ENCODE peak calls at places on chromosome 18, in seven cellular contexts. One of them, this sample, is unnamed.

GRCh38 chr18:9803698-9804516 is 81.9 kb upstream of the TXNDC2 start:
- DNase-seq in uterus: no peak
- DNase-seq in A673: peak; percentile 79
- DNase-seq in fibroblast of lung: peak; percentile 39
- DNase-seq in hepatocyte: peak; percentile 48
- DNase-seq in right cardiac atrium: peak; percentile 76
- DNase-seq in tibial nerve: no peak
- DNase-seq in this sample: peak; percentile 60

GRCh38 chr18:59493019-59493418 is 134.0 kb upstream of the LMAN1 start:
- DNase-seq in A673: no peak
- DNase-seq in hepatocyte: no peak
- DNase-seq in fibroblast of lung: no peak
- DNase-seq in right cardiac atrium: no peak
- DNase-seq in tibial nerve: no peak
- DNase-seq in uterus: no peak
- DNase-seq in this sample: no peak

GRCh38 chr18:61975526-61976326 is 82.9 kb upstream of the RNF152 start:
- DNase-seq in fibroblast of lung: no peak
- DNase-seq in tibial nerve: no peak
- DNase-seq in A673: no peak
- DNase-seq in uterus: no peak
- DNase-seq in right cardiac atrium: no peak
- DNase-seq in hepatocyte: no peak
- DNase-seq in this sample: no peak

GRCh38 chr18:49685231-49685942 is 123.5 kb downstream of the LIPG start:
- DNase-seq in tibial nerve: no peak
- DNase-seq in uterus: no peak
- DNase-seq in right cardiac atrium: no peak
- DNase-seq in A673: no peak
- DNase-seq in fibroblast of lung: peak; percentile 51
- DNase-seq in hepatocyte: no peak
- DNase-seq in this sample: no peak

GRCh38 chr18:69400253-69400975 is at the start of gene DOK6:
- DNase-seq in tibial nerve: peak; percentile 16
- DNase-seq in hepatocyte: peak; percentile 81
- DNase-seq in right cardiac atrium: peak; percentile 89
- DNase-seq in fibroblast of lung: peak; percentile 85
- DNase-seq in uterus: peak; percentile 39
- DNase-seq in A673: peak; percentile 93
- DNase-seq in this sample: peak; percentile 24

GRCh38 chr18:9705183-9705864 is 2.8 kb upstream of the RAB31 start:
- DNase-seq in A673: peak; percentile 49
- DNase-seq in hepatocyte: peak; percentile 41
- DNase-seq in uterus: no peak
- DNase-seq in right cardiac atrium: no peak
- DNase-seq in fibroblast of lung: peak; percentile 59
- DNase-seq in tibial nerve: no peak
- DNase-seq in this sample: no peak

GRCh38 chr18:39724652-39725051 is 2159.1 kb upstream of the CELF4 start:
- DNase-seq in right cardiac atrium: no peak
- DNase-seq in fibroblast of lung: peak; percentile 20
- DNase-seq in A673: no peak
- DNase-seq in hepatocyte: no peak
- DNase-seq in uterus: no peak
- DNase-seq in tibial nerve: no peak
- DNase-seq in this sample: no peak

GRCh38 chr18:49619792-49620191 is 57.9 kb downstream of the LIPG start:
- DNase-seq in tibial nerve: no peak
- DNase-seq in fibroblast of lung: no peak
- DNase-seq in hepatocyte: no peak
- DNase-seq in A673: no peak
- DNase-seq in uterus: no peak
- DNase-seq in right cardiac atrium: no peak
- DNase-seq in this sample: no peak

GRCh38 chr18:40695526-40695925 is 1259.5 kb upstream of the PIK3C3 start:
- DNase-seq in A673: no peak
- DNase-seq in uterus: no peak
- DNase-seq in fibroblast of lung: no peak
- DNase-seq in hepatocyte: no peak
- DNase-seq in tibial nerve: no peak
- DNase-seq in right cardiac atrium: no peak
- DNase-seq in this sample: no peak

GRCh38 chr18:70289351-70290330 is 796 bp downstream of the SOCS6 start:
- DNase-seq in uterus: peak; percentile 22
- DNase-seq in hepatocyte: peak; percentile 77
- DNase-seq in tibial nerve: no peak
- DNase-seq in right cardiac atrium: peak; percentile 74
- DNase-seq in fibroblast of lung: peak; percentile 46
- DNase-seq in A673: peak; percentile 36
- DNase-seq in this sample: peak; percentile 37

GRCh38 chr18:3985664-3986063 is 469.4 kb downstream of the DLGAP1 start:
- DNase-seq in hepatocyte: no peak
- DNase-seq in fibroblast of lung: peak; percentile 90
- DNase-seq in right cardiac atrium: no peak
- DNase-seq in uterus: no peak
- DNase-seq in A673: no peak
- DNase-seq in tibial nerve: no peak
- DNase-seq in this sample: no peak

GRCh38 chr18:9775172-9775571 is 67.1 kb downstream of the RAB31 start:
- DNase-seq in uterus: no peak
- DNase-seq in right cardiac atrium: no peak
- DNase-seq in hepatocyte: no peak
- DNase-seq in A673: no peak
- DNase-seq in fibroblast of lung: no peak
- DNase-seq in tibial nerve: no peak
- DNase-seq in this sample: no peak

GRCh38 chr18:33578371-33579146 is 540 bp downstream of the ASXL3 start:
- DNase-seq in fibroblast of lung: no peak
- DNase-seq in hepatocyte: peak; percentile 58
- DNase-seq in uterus: peak; percentile 23
- DNase-seq in tibial nerve: no peak
- DNase-seq in right cardiac atrium: peak; percentile 73
- DNase-seq in A673: peak; percentile 15
- DNase-seq in this sample: peak; percentile 57

GRCh38 chr18:10143601-10144000 is 229.8 kb downstream of the VAPA start:
- DNase-seq in A673: no peak
- DNase-seq in right cardiac atrium: peak; percentile 53
- DNase-seq in tibial nerve: no peak
- DNase-seq in uterus: no peak
- DNase-seq in fibroblast of lung: no peak
- DNase-seq in hepatocyte: no peak
- DNase-seq in this sample: no peak

GRCh38 chr18:54787616-54788015 is 40.7 kb upstream of the RAB27B start:
- DNase-seq in uterus: no peak
- DNase-seq in tibial nerve: no peak
- DNase-seq in A673: no peak
- DNase-seq in fibroblast of lung: peak; percentile 81
- DNase-seq in hepatocyte: no peak
- DNase-seq in right cardiac atrium: no peak
- DNase-seq in this sample: no peak

GRCh38 chr18:70464343-70465114 is 175.7 kb downstream of the SOCS6 start:
- DNase-seq in hepatocyte: peak; percentile 82
- DNase-seq in fibroblast of lung: peak; percentile 72
- DNase-seq in tibial nerve: peak; percentile 64
- DNase-seq in A673: peak; percentile 77
- DNase-seq in right cardiac atrium: peak; percentile 89
- DNase-seq in uterus: peak; percentile 44
- DNase-seq in this sample: peak; percentile 71

GRCh38 chr18:26992920-26993319 is 127.4 kb upstream of the AQP4 start:
- DNase-seq in right cardiac atrium: no peak
- DNase-seq in uterus: no peak
- DNase-seq in fibroblast of lung: no peak
- DNase-seq in hepatocyte: no peak
- DNase-seq in tibial nerve: no peak
- DNase-seq in A673: no peak
- DNase-seq in this sample: no peak

DNA sequence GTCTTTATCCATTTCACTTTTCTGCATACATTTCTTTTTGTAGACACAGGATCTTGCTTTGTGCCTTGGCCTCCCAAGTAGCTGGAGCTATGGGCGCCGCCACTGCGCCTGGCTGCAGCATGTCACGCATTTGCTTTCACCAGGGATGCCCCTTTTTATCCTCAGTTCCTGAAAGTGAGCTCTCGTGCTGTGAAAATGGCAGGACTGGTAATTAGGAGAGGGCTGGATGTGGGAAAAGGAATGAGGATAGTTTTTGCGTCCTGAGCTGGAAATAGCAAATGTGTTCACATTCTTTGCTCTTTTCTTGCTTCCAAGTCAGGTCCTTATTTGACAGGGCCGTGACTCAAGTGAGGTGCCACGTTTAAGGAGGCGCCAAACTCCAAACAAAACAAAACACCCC is 104.6 kb downstream of the LDLRAD4 start:
- DNase-seq in uterus: no peak
- DNase-seq in tibial nerve: no peak
- DNase-seq in hepatocyte: no peak
- DNase-seq in fibroblast of lung: no peak
- DNase-seq in A673: no peak
- DNase-seq in right cardiac atrium: peak; percentile 40
- DNase-seq in this sample: no peak
- H3K27ac ChIP-seq in uterus: no peak overlapping the region
- H3K27ac ChIP-seq in tibial nerve: no peak overlapping the region
- H3K27ac ChIP-seq in hepatocyte: no peak overlapping the region
- H3K27ac ChIP-seq in fibroblast of lung: no peak overlapping the region
- H3K27ac ChIP-seq in A673: no peak overlapping the region
- H3K27ac ChIP-seq in right cardiac atrium: no peak overlapping the region
- H3K27ac ChIP-seq in this sample: no peak overlapping the region

GRCh38 chr18:5195656-5196055 is 1.4 kb downstream of the AKAIN1 start:
- DNase-seq in tibial nerve: no peak
- DNase-seq in uterus: no peak
- DNase-seq in right cardiac atrium: no peak
- DNase-seq in hepatocyte: no peak
- DNase-seq in fibroblast of lung: no peak
- DNase-seq in A673: no peak
- DNase-seq in this sample: no peak
- H3K27me3 ChIP-seq in tibial nerve: no peaks in the 10 kb centered on the region
- H3K27me3 ChIP-seq in uterus: peaks cover 27% of the 10 kb centered on the region
- H3K27me3 ChIP-seq in right cardiac atrium: peaks cover 4% of the 10 kb centered on the region
- H3K27me3 ChIP-seq in hepatocyte: peaks cover 65% of the 10 kb centered on the region
- H3K27me3 ChIP-seq in fibroblast of lung: peaks cover 3% of the 10 kb centered on the region
- H3K27me3 ChIP-seq in A673: peaks cover 86% of the 10 kb centered on the region
- H3K27me3 ChIP-seq in this sample: peaks cover 61% of the 10 kb centered on the region

DNA sequence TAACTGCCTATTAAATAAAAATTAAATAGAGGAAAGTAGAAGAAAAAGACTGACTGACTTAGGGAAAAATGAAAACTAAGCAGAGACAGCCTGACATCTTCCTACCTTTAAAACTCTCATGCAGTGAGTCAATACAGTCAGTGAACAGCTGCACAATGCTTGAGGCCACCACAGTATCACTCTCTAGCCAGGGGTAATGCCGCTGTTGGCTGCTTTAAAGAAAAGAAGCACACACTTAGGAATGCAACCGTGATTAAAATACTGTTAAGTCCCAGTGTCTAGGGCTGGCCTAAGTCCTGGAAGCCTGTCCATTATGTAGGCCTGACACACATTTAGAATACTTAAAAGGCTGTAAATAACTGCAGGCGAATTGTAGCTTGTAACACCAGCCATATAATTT is 50.7 kb downstream of the SIGLEC15 start:
- DNase-seq in A673: no peak
- DNase-seq in hepatocyte: no peak
- DNase-seq in fibroblast of lung: peak; percentile 69
- DNase-seq in tibial nerve: no peak
- DNase-seq in uterus: no peak
- DNase-seq in right cardiac atrium: no peak
- DNase-seq in this sample: no peak
- H3K27ac ChIP-seq in A673: no peak overlapping the region
- H3K27ac ChIP-seq in hepatocyte: no peak overlapping the region
- H3K27ac ChIP-seq in fibroblast of lung: no peak overlapping the region
- H3K27ac ChIP-seq in tibial nerve: no peak overlapping the region
- H3K27ac ChIP-seq in uterus: no peak overlapping the region
- H3K27ac ChIP-seq in right cardiac atrium: no peak overlapping the region
- H3K27ac ChIP-seq in this sample: no peak overlapping the region

DNA sequence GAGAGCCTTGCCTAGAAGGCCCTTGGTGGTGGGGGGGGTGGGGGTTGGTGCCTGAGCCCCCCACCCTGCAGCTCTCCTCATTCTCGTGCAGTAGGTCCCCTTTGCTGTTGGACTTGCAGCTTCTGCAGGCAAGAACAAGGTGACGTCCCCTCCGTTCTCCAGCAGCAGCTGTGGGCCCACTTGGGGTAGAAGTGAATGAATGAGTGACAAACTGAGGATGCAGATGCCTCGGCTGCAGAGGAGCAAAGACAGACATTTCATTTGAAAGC is 88.6 kb upstream of the CTDP1 start:
- DNase-seq in fibroblast of lung: no peak
- DNase-seq in uterus: no peak
- DNase-seq in A673: no peak
- DNase-seq in tibial nerve: no peak
- DNase-seq in hepatocyte: no peak
- DNase-seq in right cardiac atrium: no peak
- DNase-seq in this sample: no peak
- H3K27me3 ChIP-seq in fibroblast of lung: no peaks in the 10 kb centered on the region
- H3K27me3 ChIP-seq in uterus: no peaks in the 10 kb centered on the region
- H3K27me3 ChIP-seq in A673: peaks cover 30% of the 10 kb centered on the region
- H3K27me3 ChIP-seq in tibial nerve: no peaks in the 10 kb centered on the region
- H3K27me3 ChIP-seq in hepatocyte: peaks cover 4% of the 10 kb centered on the region
- H3K27me3 ChIP-seq in right cardiac atrium: no peaks in the 10 kb centered on the region
- H3K27me3 ChIP-seq in this sample: no peaks in the 10 kb centered on the region